ENCODE peak calls at places on chromosomes 11 and 22, in nine cellular contexts. I is substantia nigra; W is HEK293T; E is stimulated activated CD4-positive, alpha-beta T cell treated with anti-CD3 and anti-CD28 coated beads, Interleukin-1b, Interleukin-23, amount 100 ng/mL, for 1 hour; X is bronchial epithelial cell; Y is mesenchymal stem cell; R is stimulated activated CD8-positive, alpha-beta memory T cell treated with anti-CD3 and anti-CD28 coated beads, Interleukin-15, amount 100 ng/mL, for 48 hours; J is T-helper 2 cell; T is T-helper 1 cell. O is an unnamed sample.

GRCh38 chr11:34629711-34630110 is 8.8 kb downstream of the EHF start:
- DNase-seq in I (no peak), W (no peak), E (no peak), X (no peak), Y (no peak), R (no peak), J (no peak), T (no peak), O (peak; percentile 18)

GRCh38 chr11:73225001-73225686 is 7.1 kb downstream of the P2RY2 start:
- DNase-seq in I (no peak), W (no peak), E (no peak), X (no peak), Y (no peak), R (no peak), J (no peak), T (no peak), O (no peak)

GRCh38 chr22:31218565-31219262 is 6.6 kb downstream of the LIMK2 start:
- DNase-seq in I (no peak), W (no peak), E (no peak), X (peak; percentile 70), Y (no peak), R (no peak), J (no peak), T (no peak), O (no peak)

GRCh38 chr11:65311197-65311631 is 3.5 kb upstream of the CDC42EP2 start:
- DNase-seq in I (no peak), W (no peak), E (no peak), X (peak; percentile 66), Y (no peak), R (no peak), J (no peak), T (no peak), O (no peak)

GRCh38 chr22:47631571-47632102 is 869.2 kb downstream of the TBC1D22A start:
- DNase-seq in I (no peak), W (no peak), E (no peak), X (no peak), Y (no peak), R (no peak), J (no peak), T (no peak), O (no peak)

GRCh38 chr11:131816046-131816445 is 445.6 kb downstream of the NTM start:
- DNase-seq in I (no peak), W (no peak), E (no peak), X (no peak), Y (no peak), R (no peak), J (no peak), T (no peak), O (no peak)

GRCh38 chr22:46518038-46518437 is 19.4 kb downstream of the CELSR1 start:
- DNase-seq in I (no peak), W (no peak), E (no peak), X (no peak), Y (no peak), R (no peak), J (no peak), T (no peak), O (no peak)

GRCh38 chr11:103947566-103947919 is 88.9 kb upstream of the DDI1 start:
- DNase-seq in I (no peak), W (no peak), E (no peak), X (peak; percentile 28), Y (peak; percentile 47), R (no peak), J (no peak), T (no peak), O (peak; percentile 58)

GRCh38 chr11:119337581-119338317 is 2.9 kb downstream of the C1QTNF5 start:
- DNase-seq in I (no peak), W (no peak), E (no peak), X (no peak), Y (peak; percentile 96), R (no peak), J (no peak), T (no peak), O (peak; percentile 90)

GRCh38 chr11:11966826-11967668 is 41.4 kb downstream of the DKK3 start:
- DNase-seq in I (peak; percentile 25), W (peak; percentile 88), E (peak; percentile 34), X (peak; percentile 30), Y (peak; percentile 65), R (peak; percentile 62), J (peak; percentile 30), T (peak; percentile 66), O (peak; percentile 37)